ENCODE peak calls at places on chromosomes 1 and 21, in four cellular contexts. J is AG04450, Q is T-helper 9 cell, F is A172. X is an unnamed sample.

GRCh38 chr1:216190438-216190837 is 232.8 kb downstream of the USH2A start:
- DNase-seq in F (no peak), J (no peak), Q (no peak), X (no peak)

GRCh38 chr1:21534674-21535378 is 25.6 kb downstream of the ALPL start:
- DNase-seq in Q (no peak), F (peak; percentile 23), J (no peak), X (peak; percentile 61)

GRCh38 chr1:208159542-208160258 is 84.5 kb downstream of the PLXNA2 start:
- DNase-seq in J (peak; percentile 60), Q (no peak), F (peak; percentile 39), X (no peak)

GRCh38 chr1:153542956-153543737 is 2.4 kb upstream of the S100A5 start:
- DNase-seq in Q (no peak), F (no peak), J (no peak), X (no peak)

GRCh38 chr21:36610201-36610600 is 88.7 kb upstream of the SIM2 start:
- DNase-seq in F (no peak), Q (no peak), J (no peak), X (no peak)

GRCh38 chr1:43464840-43465693 is 11.3 kb upstream of the HYI start:
- DNase-seq in Q (no peak), F (peak; percentile 37), J (no peak), X (no peak)

GRCh38 chr1:170583186-170583585 is 51.2 kb downstream of the GORAB start:
- DNase-seq in J (no peak), Q (no peak), F (no peak), X (no peak)

GRCh38 chr1:213675043-213675442 is 312.7 kb upstream of the PROX1 start:
- DNase-seq in Q (no peak), J (no peak), F (no peak), X (no peak)

GRCh38 chr1:240139511-240139910 is 47.8 kb downstream of the FMN2 start:
- DNase-seq in F (no peak), Q (no peak), J (no peak), X (no peak)

GRCh38 chr1:93625582-93626327 is 55.9 kb downstream of the BCAR3 start:
- DNase-seq in Q (no peak), F (peak; percentile 93), J (no peak), X (no peak)

GRCh38 chr1:6171546-6172124 is 8.5 kb downstream of the CHD5 start:
- DNase-seq in J (no peak), F (no peak), Q (no peak), X (no peak)

GRCh38 chr1:155134858-155135415 is 715 bp upstream of the SLC50A1 start:
- DNase-seq in Q (peak; percentile 23), J (peak; percentile 84), F (peak; percentile 99), X (peak; percentile 63)

GRCh38 chr1:227779651-227780050 is 35.8 kb upstream of the PRSS38 start:
- DNase-seq in J (no peak), Q (no peak), F (no peak), X (no peak)

GRCh38 chr1:218665216-218665615 is 320.1 kb downstream of the TGFB2 start:
- DNase-seq in F (peak; percentile 83), J (no peak), Q (no peak), X (no peak)

GRCh38 chr21:43001316-43001715 is 27.0 kb downstream of the PKNOX1 start:
- DNase-seq in J (no peak), F (no peak), Q (no peak), X (no peak)

GRCh38 chr1:31689821-31690220 is 14.0 kb downstream of the COL16A1 start:
- DNase-seq in Q (no peak), J (peak; percentile 85), F (peak; percentile 91), X (no peak)

GRCh38 chr1:245448858-245449534 is 294.2 kb downstream of the KIF26B start:
- DNase-seq in J (peak; percentile 27), Q (no peak), F (no peak), X (no peak)

GRCh38 chr1:159869173-159869572 is 6.7 kb upstream of the VSIG8 start:
- DNase-seq in J (no peak), Q (no peak), F (peak; percentile 96), X (no peak)

GRCh38 chr1:42186172-42186571 is 21.6 kb upstream of the GUCA2A start:
- DNase-seq in Q (no peak), F (no peak), J (no peak), X (no peak)

GRCh38 chr1:41341756-41342562 is 19.3 kb upstream of the FOXO6 start:
- DNase-seq in J (no peak), Q (no peak), F (peak; percentile 61), X (peak; percentile 3)